ENCODE peak calls at places on chromosomes 12 and 14, in five cellular contexts. One of them, this sample, is unnamed.

GRCh38 chr14:53367631-53368030 is 214.5 kb upstream of the DDHD1 start:
- DNase-seq in HCT116: no peak
- DNase-seq in H1: no peak
- DNase-seq in prostate gland: no peak
- DNase-seq in spleen: no peak
- DNase-seq in this sample: no peak

GRCh38 chr12:84924956-84925355 is 12.4 kb upstream of the SLC6A15 start:
- DNase-seq in H1: no peak
- DNase-seq in HCT116: no peak
- DNase-seq in prostate gland: no peak
- DNase-seq in spleen: no peak
- DNase-seq in this sample: no peak

GRCh38 chr12:68880660-68881325 is 52.2 kb downstream of the CPM start:
- DNase-seq in H1: no peak
- DNase-seq in prostate gland: peak
- DNase-seq in HCT116: no peak
- DNase-seq in spleen: no peak
- DNase-seq in this sample: no peak

GRCh38 chr14:70885343-70886014 is 21.8 kb upstream of the PCNX1 start:
- DNase-seq in prostate gland: no peak
- DNase-seq in spleen: no peak
- DNase-seq in H1: no peak
- DNase-seq in HCT116: no peak
- DNase-seq in this sample: no peak

GRCh38 chr12:70733385-70733784 is 96.2 kb upstream of the PTPRB start:
- DNase-seq in spleen: no peak
- DNase-seq in HCT116: peak
- DNase-seq in H1: peak
- DNase-seq in prostate gland: peak
- DNase-seq in this sample: no peak

GRCh38 chr12:85466906-85467305 is 186.9 kb downstream of the ALX1 start:
- DNase-seq in H1: no peak
- DNase-seq in spleen: no peak
- DNase-seq in prostate gland: no peak
- DNase-seq in HCT116: no peak
- DNase-seq in this sample: no peak

GRCh38 chr12:116434155-116435065 is 124.8 kb upstream of the MAP1LC3B2 start:
- DNase-seq in H1: peak
- DNase-seq in HCT116: peak
- DNase-seq in spleen: no peak
- DNase-seq in prostate gland: peak
- DNase-seq in this sample: peak

GRCh38 chr12:52964556-52965336 is 15.8 kb downstream of the KRT18 start:
- DNase-seq in spleen: no peak
- DNase-seq in prostate gland: no peak
- DNase-seq in H1: no peak
- DNase-seq in HCT116: no peak
- DNase-seq in this sample: no peak

GRCh38 chr12:31368666-31369361 is 42.9 kb upstream of the SINHCAF start:
- DNase-seq in spleen: peak
- DNase-seq in H1: no peak
- DNase-seq in HCT116: no peak
- DNase-seq in prostate gland: no peak
- DNase-seq in this sample: no peak

GRCh38 chr12:26783791-26784379 is 49.1 kb downstream of the ITPR2 start:
- DNase-seq in spleen: no peak
- DNase-seq in HCT116: no peak
- DNase-seq in prostate gland: no peak
- DNase-seq in H1: no peak
- DNase-seq in this sample: no peak

GRCh38 chr12:69405466-69405865 is 45.9 kb downstream of the YEATS4 start:
- DNase-seq in HCT116: peak
- DNase-seq in spleen: no peak
- DNase-seq in prostate gland: no peak
- DNase-seq in H1: no peak
- DNase-seq in this sample: no peak

GRCh38 chr12:19440019-19440858 is 947 bp downstream of the AEBP2 start:
- DNase-seq in H1: no peak
- DNase-seq in prostate gland: peak
- DNase-seq in spleen: peak
- DNase-seq in HCT116: peak
- DNase-seq in this sample: peak

GRCh38 chr12:85781751-85782150 is 54.5 kb downstream of the RASSF9 start:
- DNase-seq in H1: no peak
- DNase-seq in spleen: no peak
- DNase-seq in HCT116: no peak
- DNase-seq in prostate gland: no peak
- DNase-seq in this sample: no peak

GRCh38 chr14:78440351-78440750 is 270.2 kb downstream of the NRXN3 start:
- DNase-seq in prostate gland: no peak
- DNase-seq in HCT116: no peak
- DNase-seq in H1: no peak
- DNase-seq in spleen: no peak
- DNase-seq in this sample: no peak

GRCh38 chr14:101112351-101113107 is 209.0 kb upstream of the RTL1 start:
- DNase-seq in prostate gland: no peak
- DNase-seq in HCT116: no peak
- DNase-seq in spleen: peak
- DNase-seq in H1: no peak
- DNase-seq in this sample: peak

GRCh38 chr14:55136868-55137785 is 8.1 kb downstream of the LGALS3 start:
- DNase-seq in prostate gland: no peak
- DNase-seq in H1: no peak
- DNase-seq in spleen: no peak
- DNase-seq in HCT116: no peak
- DNase-seq in this sample: no peak

GRCh38 chr12:57016348-57016747 is at the start of gene TAC3:
- DNase-seq in prostate gland: no peak
- DNase-seq in spleen: no peak
- DNase-seq in H1: no peak
- DNase-seq in HCT116: no peak
- DNase-seq in this sample: no peak

GRCh38 chr12:28286352-28286751 is 96.1 kb downstream of the CCDC91 start:
- DNase-seq in H1: no peak
- DNase-seq in HCT116: no peak
- DNase-seq in prostate gland: no peak
- DNase-seq in spleen: no peak
- DNase-seq in this sample: no peak

GRCh38 chr12:114920828-114921579 is 237.0 kb upstream of the TBX3 start:
- DNase-seq in prostate gland: no peak
- DNase-seq in H1: no peak
- DNase-seq in HCT116: no peak
- DNase-seq in spleen: no peak
- DNase-seq in this sample: no peak

GRCh38 chr14:70317969-70318634 is 41.4 kb downstream of the COX16 start:
- DNase-seq in spleen: no peak
- DNase-seq in H1: peak
- DNase-seq in prostate gland: no peak
- DNase-seq in HCT116: peak
- DNase-seq in this sample: no peak

GRCh38 chr14:95609398-95609990 is 74.6 kb downstream of the GLRX5 start:
- DNase-seq in HCT116: peak
- DNase-seq in spleen: no peak
- DNase-seq in H1: no peak
- DNase-seq in prostate gland: peak
- DNase-seq in this sample: no peak

GRCh38 chr12:131009595-131010270 is 56.0 kb downstream of the ADGRD1 start:
- DNase-seq in HCT116: no peak
- DNase-seq in prostate gland: no peak
- DNase-seq in H1: no peak
- DNase-seq in spleen: peak
- DNase-seq in this sample: no peak

GRCh38 chr12:112932485-112933151 is 5.7 kb upstream of the OAS3 start:
- DNase-seq in H1: no peak
- DNase-seq in prostate gland: no peak
- DNase-seq in HCT116: no peak
- DNase-seq in spleen: no peak
- DNase-seq in this sample: no peak

GRCh38 chr12:106030210-106031175 is 108.3 kb downstream of the NUAK1 start:
- DNase-seq in HCT116: no peak
- DNase-seq in H1: no peak
- DNase-seq in spleen: no peak
- DNase-seq in prostate gland: no peak
- DNase-seq in this sample: no peak

DNA sequence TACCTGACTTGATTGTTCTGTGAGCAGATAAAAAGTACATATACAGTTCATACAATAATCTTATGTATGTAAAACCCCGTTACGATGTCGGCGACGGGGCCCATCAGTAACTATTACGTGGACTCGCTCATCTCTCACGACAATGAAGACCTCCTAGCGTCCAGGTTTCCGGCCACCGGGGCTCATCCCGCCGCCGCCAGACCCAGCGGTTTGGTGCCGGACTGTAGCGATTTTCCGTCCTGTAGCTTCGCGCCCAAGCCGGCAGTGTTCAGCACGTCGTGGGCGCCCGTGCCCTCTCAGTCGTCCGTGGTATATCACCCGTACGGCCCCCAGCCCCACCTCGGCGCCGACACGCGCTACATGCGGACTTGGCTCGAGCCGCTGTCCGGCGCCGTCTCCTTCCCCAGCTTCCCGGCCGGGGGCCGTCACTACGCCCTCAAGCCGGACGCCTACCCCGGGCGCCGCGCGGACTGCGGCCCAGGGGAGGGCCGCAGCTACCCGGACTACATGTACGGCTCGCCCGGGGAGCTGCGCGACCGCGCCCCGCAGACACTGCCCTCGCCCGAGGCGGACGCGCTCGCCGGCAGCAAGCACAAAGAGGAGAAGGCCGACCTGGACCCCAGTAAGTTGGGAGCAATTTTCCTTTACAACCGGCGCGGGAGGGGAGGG is at the start of gene HOXC9:
- DNase-seq in H1: no peak
- DNase-seq in spleen: no peak
- DNase-seq in HCT116: no peak
- DNase-seq in prostate gland: no peak
- DNase-seq in this sample: peak
- TF ChIP-seq POLR2A in H1: no peak
- TF ChIP-seq POLR2A in spleen: no peak
- TF ChIP-seq POLR2A in HCT116: no peak
- TF ChIP-seq POLR2A in prostate gland: no peak
- TF ChIP-seq POLR2A in this sample: no peak

GRCh38 chr12:12585115-12585862 is 22.6 kb upstream of the DUSP16 start:
- DNase-seq in HCT116: no peak
- DNase-seq in H1: no peak
- DNase-seq in spleen: no peak
- DNase-seq in prostate gland: no peak
- DNase-seq in this sample: no peak

GRCh38 chr12:12586879-12587675 is 24.4 kb upstream of the DUSP16 start:
- DNase-seq in H1: no peak
- DNase-seq in prostate gland: peak
- DNase-seq in spleen: no peak
- DNase-seq in HCT116: no peak
- DNase-seq in this sample: no peak

GRCh38 chr12:12583510-12583909 is 20.8 kb upstream of the DUSP16 start:
- DNase-seq in prostate gland: no peak
- DNase-seq in H1: no peak
- DNase-seq in spleen: no peak
- DNase-seq in HCT116: no peak
- DNase-seq in this sample: no peak

GRCh38 chr12:12582193-12582881 is 19.7 kb upstream of the DUSP16 start:
- DNase-seq in spleen: no peak
- DNase-seq in prostate gland: no peak
- DNase-seq in HCT116: no peak
- DNase-seq in H1: no peak
- DNase-seq in this sample: no peak

DNA sequence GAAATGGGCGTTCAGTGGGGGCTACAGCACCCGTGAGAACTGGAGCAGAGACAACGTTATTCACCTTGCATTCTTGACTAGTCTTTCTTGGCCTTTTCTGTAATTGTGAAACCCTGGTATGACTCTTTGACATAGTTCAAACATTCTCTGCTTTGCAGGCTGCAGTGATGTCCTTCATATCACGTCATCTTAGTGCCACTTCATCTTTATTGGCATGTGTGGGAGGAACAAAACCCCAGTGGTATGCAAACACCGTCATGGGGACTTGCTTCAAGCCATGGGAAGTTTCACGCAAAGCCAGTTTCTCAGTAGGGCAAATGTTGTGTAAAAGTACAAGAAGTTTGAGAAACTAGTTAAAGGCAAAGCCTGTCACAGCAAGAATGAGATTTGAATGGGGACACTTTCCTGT is 20.2 kb upstream of the DUSP16 start:
- DNase-seq in H1: no peak
- DNase-seq in HCT116: no peak
- DNase-seq in spleen: no peak
- DNase-seq in prostate gland: no peak
- DNase-seq in this sample: no peak
- TF ChIP-seq POLR2AphosphoS5 in H1: no peak
- TF ChIP-seq POLR2AphosphoS5 in HCT116: no peak
- TF ChIP-seq POLR2AphosphoS5 in spleen: no peak
- TF ChIP-seq POLR2AphosphoS5 in prostate gland: peak
- TF ChIP-seq POLR2AphosphoS5 in this sample: no peak

DNA sequence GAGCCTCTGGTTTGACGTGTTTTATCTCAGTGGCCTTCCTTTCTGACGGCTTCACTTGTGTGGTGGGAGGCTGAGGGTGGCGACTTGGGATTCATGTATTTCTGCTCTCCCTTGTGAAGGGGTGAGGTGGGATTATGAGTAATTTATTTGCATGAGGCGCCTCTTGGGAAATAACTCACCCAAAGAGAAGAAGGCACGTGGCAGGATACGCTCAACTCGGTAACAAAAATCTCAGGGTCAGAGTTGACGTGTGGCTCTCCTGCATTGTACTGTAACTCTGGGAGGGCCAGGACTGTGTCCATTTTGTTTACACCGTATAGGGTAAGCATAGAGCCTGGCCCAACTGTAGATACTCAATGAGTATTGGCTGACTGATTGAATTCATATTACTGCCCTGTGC is 14.6 kb upstream of the C1S start:
- DNase-seq in H1: no peak
- DNase-seq in prostate gland: no peak
- DNase-seq in HCT116: no peak
- DNase-seq in spleen: no peak
- DNase-seq in this sample: no peak
- TF ChIP-seq POLR2A in H1: no peak
- TF ChIP-seq POLR2A in prostate gland: no peak
- TF ChIP-seq POLR2A in HCT116: no peak
- TF ChIP-seq POLR2A in spleen: no peak
- TF ChIP-seq POLR2A in this sample: no peak

DNA sequence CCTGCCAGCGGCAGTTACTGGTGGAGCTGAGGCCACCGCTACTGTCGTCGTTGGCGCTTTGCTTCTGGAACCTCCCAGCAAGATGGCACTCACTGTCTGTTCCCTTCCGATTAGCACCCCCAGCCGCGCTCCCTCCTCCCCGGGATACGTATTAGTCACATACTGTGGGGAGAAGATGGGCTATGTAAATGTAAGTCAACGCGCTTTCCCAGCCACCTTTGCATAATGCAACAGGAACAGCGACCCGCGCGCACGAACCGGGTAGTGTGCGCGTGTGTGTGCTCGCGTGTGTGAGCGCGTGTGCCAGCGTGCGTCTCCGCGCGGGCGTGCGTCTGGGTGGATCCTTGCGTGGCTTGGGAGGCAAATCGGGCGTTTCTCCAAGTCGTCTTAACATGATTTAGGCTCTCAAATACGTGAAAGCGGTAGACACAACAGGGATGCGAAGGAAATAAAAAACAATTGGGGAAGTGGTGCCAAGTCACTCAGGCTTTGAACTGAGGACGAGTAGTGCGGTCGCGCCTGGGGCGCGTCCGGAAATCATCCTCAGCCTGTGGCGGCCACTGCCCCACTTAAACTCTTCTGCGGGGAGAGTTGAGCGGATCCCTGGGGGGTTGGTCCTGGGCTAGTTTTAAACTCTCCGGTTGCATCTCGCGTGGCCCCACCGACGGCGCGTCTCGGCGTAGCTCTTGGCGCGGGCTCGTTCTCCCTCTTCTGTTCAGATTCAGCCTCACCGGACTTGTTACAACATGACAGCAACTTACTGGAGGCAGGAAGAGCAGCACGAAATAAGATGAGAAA is 1.8 kb downstream of the FLRT2 start:
- DNase-seq in spleen: peak
- DNase-seq in H1: no peak
- DNase-seq in prostate gland: peak
- DNase-seq in HCT116: no peak
- DNase-seq in this sample: peak
- TF ChIP-seq POLR2AphosphoS5 in spleen: peak
- TF ChIP-seq POLR2AphosphoS5 in H1: no peak
- TF ChIP-seq POLR2AphosphoS5 in prostate gland: no peak
- TF ChIP-seq POLR2AphosphoS5 in HCT116: no peak
- TF ChIP-seq POLR2AphosphoS5 in this sample: no peak